ENCODE peak calls at places on chromosomes 1 and 21, in eight cellular contexts. One of them, this sample, is unnamed.
A peak's percentile ranks its signal among the peaks of the same experiment; 100 is the strongest.

GRCh38 chr1:52032785-52033131 is 852 bp downstream of the KTI12 start:
- DNase-seq in tibial nerve: no peak
- DNase-seq in IMR-90: peak; percentile 60
- DNase-seq in breast epithelium: peak; percentile 22
- DNase-seq in spleen: peak; percentile 84
- DNase-seq in uterus: peak; percentile 19
- DNase-seq in A549: peak; percentile 15
- DNase-seq in heart left ventricle: peak; percentile 13
- DNase-seq in this sample: peak; percentile 19

GRCh38 chr1:38584408-38585037 is 275.0 kb downstream of the RRAGC start:
- DNase-seq in IMR-90: no peak
- DNase-seq in tibial nerve: no peak
- DNase-seq in A549: no peak
- DNase-seq in heart left ventricle: no peak
- DNase-seq in uterus: no peak
- DNase-seq in breast epithelium: no peak
- DNase-seq in spleen: no peak
- DNase-seq in this sample: peak; percentile 56

GRCh38 chr21:36696390-36696639 is 2.6 kb upstream of the SIM2 start:
- DNase-seq in tibial nerve: no peak
- DNase-seq in A549: no peak
- DNase-seq in uterus: no peak
- DNase-seq in heart left ventricle: no peak
- DNase-seq in breast epithelium: no peak
- DNase-seq in spleen: no peak
- DNase-seq in IMR-90: no peak
- DNase-seq in this sample: no peak

GRCh38 chr1:92934395-92935378 is 26.6 kb downstream of the DIPK1A start:
- DNase-seq in heart left ventricle: peak; percentile 70
- DNase-seq in A549: no peak
- DNase-seq in uterus: peak; percentile 62
- DNase-seq in spleen: no peak
- DNase-seq in IMR-90: peak; percentile 76
- DNase-seq in tibial nerve: no peak
- DNase-seq in breast epithelium: no peak
- DNase-seq in this sample: no peak

GRCh38 chr1:232968965-232969364 is 18.6 kb downstream of the NTPCR start:
- DNase-seq in heart left ventricle: peak; percentile 51
- DNase-seq in tibial nerve: no peak
- DNase-seq in IMR-90: peak; percentile 74
- DNase-seq in breast epithelium: peak; percentile 75
- DNase-seq in uterus: no peak
- DNase-seq in A549: no peak
- DNase-seq in spleen: no peak
- DNase-seq in this sample: no peak

GRCh38 chr1:211697356-211697755 is 21.9 kb upstream of the NEK2 start:
- DNase-seq in uterus: no peak
- DNase-seq in A549: no peak
- DNase-seq in heart left ventricle: no peak
- DNase-seq in spleen: peak; percentile 86
- DNase-seq in IMR-90: no peak
- DNase-seq in breast epithelium: no peak
- DNase-seq in tibial nerve: no peak
- DNase-seq in this sample: no peak

GRCh38 chr1:8858112-8858668 is 20.3 kb downstream of the ENO1 start:
- DNase-seq in uterus: no peak
- DNase-seq in breast epithelium: no peak
- DNase-seq in heart left ventricle: peak; percentile 52
- DNase-seq in tibial nerve: no peak
- DNase-seq in A549: no peak
- DNase-seq in spleen: no peak
- DNase-seq in IMR-90: peak; percentile 88
- DNase-seq in this sample: no peak

GRCh38 chr1:200969726-200970521 is 53.6 kb downstream of the KIF21B start:
- DNase-seq in breast epithelium: peak; percentile 23
- DNase-seq in spleen: no peak
- DNase-seq in A549: no peak
- DNase-seq in heart left ventricle: no peak
- DNase-seq in IMR-90: no peak
- DNase-seq in uterus: no peak
- DNase-seq in tibial nerve: no peak
- DNase-seq in this sample: no peak

GRCh38 chr1:194267021-194267420 is 1080.6 kb upstream of the B3GALT2 start:
- DNase-seq in breast epithelium: no peak
- DNase-seq in IMR-90: no peak
- DNase-seq in spleen: no peak
- DNase-seq in uterus: no peak
- DNase-seq in tibial nerve: no peak
- DNase-seq in heart left ventricle: no peak
- DNase-seq in A549: no peak
- DNase-seq in this sample: no peak

GRCh38 chr21:32824950-32825349 is 53.4 kb upstream of the PAXBP1 start:
- DNase-seq in IMR-90: no peak
- DNase-seq in uterus: no peak
- DNase-seq in tibial nerve: no peak
- DNase-seq in spleen: no peak
- DNase-seq in heart left ventricle: no peak
- DNase-seq in breast epithelium: no peak
- DNase-seq in A549: no peak
- DNase-seq in this sample: no peak

GRCh38 chr1:234315091-234315541 is 58.1 kb upstream of the COA6 start:
- DNase-seq in heart left ventricle: no peak
- DNase-seq in breast epithelium: no peak
- DNase-seq in A549: no peak
- DNase-seq in tibial nerve: no peak
- DNase-seq in uterus: no peak
- DNase-seq in IMR-90: peak; percentile 76
- DNase-seq in spleen: no peak
- DNase-seq in this sample: no peak

GRCh38 chr1:66351913-66352312 is 182.0 kb upstream of the SGIP1 start:
- DNase-seq in tibial nerve: no peak
- DNase-seq in heart left ventricle: no peak
- DNase-seq in breast epithelium: no peak
- DNase-seq in uterus: no peak
- DNase-seq in spleen: no peak
- DNase-seq in A549: no peak
- DNase-seq in IMR-90: no peak
- DNase-seq in this sample: no peak

GRCh38 chr1:54224233-54224632 is 24.3 kb downstream of the MRPL37 start:
- DNase-seq in A549: no peak
- DNase-seq in IMR-90: no peak
- DNase-seq in tibial nerve: no peak
- DNase-seq in heart left ventricle: no peak
- DNase-seq in spleen: peak; percentile 45
- DNase-seq in uterus: no peak
- DNase-seq in breast epithelium: no peak
- DNase-seq in this sample: no peak

GRCh38 chr1:244314921-244315544 is 136.7 kb downstream of the ADSS2 start:
- DNase-seq in A549: no peak
- DNase-seq in breast epithelium: no peak
- DNase-seq in tibial nerve: no peak
- DNase-seq in uterus: no peak
- DNase-seq in IMR-90: peak; percentile 26
- DNase-seq in heart left ventricle: no peak
- DNase-seq in spleen: no peak
- DNase-seq in this sample: peak; percentile 36

GRCh38 chr1:199688133-199688676 is 339.3 kb upstream of the NR5A2 start:
- DNase-seq in IMR-90: no peak
- DNase-seq in tibial nerve: no peak
- DNase-seq in uterus: no peak
- DNase-seq in heart left ventricle: no peak
- DNase-seq in breast epithelium: no peak
- DNase-seq in A549: no peak
- DNase-seq in spleen: no peak
- DNase-seq in this sample: no peak

GRCh38 chr1:25198731-25199231 is 33.5 kb downstream of the SYF2 start:
- DNase-seq in spleen: no peak
- DNase-seq in IMR-90: no peak
- DNase-seq in A549: no peak
- DNase-seq in heart left ventricle: peak; percentile 10
- DNase-seq in tibial nerve: no peak
- DNase-seq in uterus: no peak
- DNase-seq in breast epithelium: peak; percentile 93
- DNase-seq in this sample: peak; percentile 37

GRCh38 chr21:42724226-42724920 is 71.0 kb downstream of the PDE9A start:
- DNase-seq in heart left ventricle: peak; percentile 42
- DNase-seq in spleen: no peak
- DNase-seq in tibial nerve: no peak
- DNase-seq in breast epithelium: no peak
- DNase-seq in uterus: peak; percentile 28
- DNase-seq in IMR-90: peak; percentile 92
- DNase-seq in A549: peak; percentile 15
- DNase-seq in this sample: peak; percentile 81

GRCh38 chr1:175423605-175424004 is 231.0 kb upstream of the KIAA0040 start:
- DNase-seq in IMR-90: no peak
- DNase-seq in breast epithelium: no peak
- DNase-seq in tibial nerve: no peak
- DNase-seq in uterus: no peak
- DNase-seq in A549: no peak
- DNase-seq in spleen: no peak
- DNase-seq in heart left ventricle: no peak
- DNase-seq in this sample: no peak

GRCh38 chr1:178442925-178443324 is 53.8 kb downstream of the CLEC20A start:
- DNase-seq in spleen: no peak
- DNase-seq in IMR-90: no peak
- DNase-seq in heart left ventricle: no peak
- DNase-seq in uterus: no peak
- DNase-seq in tibial nerve: no peak
- DNase-seq in breast epithelium: no peak
- DNase-seq in A549: no peak
- DNase-seq in this sample: no peak

GRCh38 chr1:905071-905749 is 18.5 kb upstream of the SAMD11 start:
- DNase-seq in heart left ventricle: peak; percentile 72
- DNase-seq in A549: no peak
- DNase-seq in IMR-90: no peak
- DNase-seq in breast epithelium: peak; percentile 19
- DNase-seq in tibial nerve: peak; percentile 12
- DNase-seq in spleen: peak; percentile 83
- DNase-seq in uterus: peak; percentile 30
- DNase-seq in this sample: peak; percentile 91

GRCh38 chr1:115184260-115184950 is 95.1 kb upstream of the TSPAN2 start:
- DNase-seq in tibial nerve: no peak
- DNase-seq in A549: no peak
- DNase-seq in uterus: no peak
- DNase-seq in spleen: no peak
- DNase-seq in IMR-90: no peak
- DNase-seq in heart left ventricle: no peak
- DNase-seq in breast epithelium: no peak
- DNase-seq in this sample: no peak

GRCh38 chr1:117268926-117269378 is 58.2 kb upstream of the VTCN1 start:
- DNase-seq in tibial nerve: no peak
- DNase-seq in A549: no peak
- DNase-seq in heart left ventricle: no peak
- DNase-seq in uterus: no peak
- DNase-seq in breast epithelium: peak; percentile 74
- DNase-seq in spleen: no peak
- DNase-seq in IMR-90: no peak
- DNase-seq in this sample: no peak

GRCh38 chr1:169529068-169529642 is 43.4 kb upstream of the SLC19A2 start:
- DNase-seq in IMR-90: no peak
- DNase-seq in uterus: no peak
- DNase-seq in A549: no peak
- DNase-seq in breast epithelium: peak; percentile 88
- DNase-seq in heart left ventricle: no peak
- DNase-seq in spleen: no peak
- DNase-seq in tibial nerve: no peak
- DNase-seq in this sample: no peak
- H3K4me3 ChIP-seq in IMR-90: no peak overlapping the region
- H3K4me3 ChIP-seq in uterus: no peak overlapping the region
- H3K4me3 ChIP-seq in A549: no peak overlapping the region
- H3K4me3 ChIP-seq in breast epithelium: no peak overlapping the region
- H3K4me3 ChIP-seq in heart left ventricle: no peak overlapping the region
- H3K4me3 ChIP-seq in spleen: no peak overlapping the region
- H3K4me3 ChIP-seq in tibial nerve: no peak overlapping the region
- H3K4me3 ChIP-seq in this sample: no peak overlapping the region

GRCh38 chr1:215888159-215888558 is 321.1 kb downstream of the KCTD3 start:
- DNase-seq in A549: no peak
- DNase-seq in breast epithelium: no peak
- DNase-seq in uterus: no peak
- DNase-seq in heart left ventricle: no peak
- DNase-seq in spleen: no peak
- DNase-seq in IMR-90: no peak
- DNase-seq in tibial nerve: no peak
- DNase-seq in this sample: no peak
- TF ChIP-seq CTCF in A549: peak; percentile 13
- TF ChIP-seq CTCF in breast epithelium: no peak
- TF ChIP-seq CTCF in uterus: no peak
- TF ChIP-seq CTCF in heart left ventricle: no peak
- TF ChIP-seq CTCF in spleen: no peak
- TF ChIP-seq CTCF in IMR-90: no peak
- TF ChIP-seq CTCF in tibial nerve: no peak
- TF ChIP-seq CTCF in this sample: no peak

DNA sequence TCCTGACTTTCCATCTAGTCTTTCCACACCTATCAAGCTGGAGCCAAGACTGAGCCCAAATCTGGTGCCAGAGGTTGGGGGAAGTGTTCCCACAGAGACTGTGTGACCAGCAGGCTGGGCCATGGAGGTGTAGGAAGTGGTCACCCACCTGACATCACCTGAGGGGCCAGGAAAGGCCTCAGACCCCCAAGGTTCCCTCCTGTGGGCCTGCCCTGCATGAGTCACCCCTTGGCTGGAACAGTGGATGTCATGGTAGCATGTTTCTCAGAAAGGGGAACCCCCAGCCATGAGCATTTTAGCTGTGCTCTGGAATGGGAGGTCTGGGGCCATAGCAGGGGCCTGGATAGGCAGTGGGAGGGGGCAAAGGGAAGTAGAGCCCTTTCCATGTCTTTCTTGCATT is 5.7 kb upstream of the TNFRSF8 start:
- DNase-seq in uterus: no peak
- DNase-seq in breast epithelium: no peak
- DNase-seq in A549: no peak
- DNase-seq in spleen: no peak
- DNase-seq in tibial nerve: no peak
- DNase-seq in heart left ventricle: no peak
- DNase-seq in IMR-90: peak; percentile 23
- DNase-seq in this sample: no peak
- TF ChIP-seq POLR2A in uterus: no peak
- TF ChIP-seq POLR2A in breast epithelium: no peak
- TF ChIP-seq POLR2A in A549: no peak
- TF ChIP-seq POLR2A in spleen: no peak
- TF ChIP-seq POLR2A in tibial nerve: no peak
- TF ChIP-seq POLR2A in heart left ventricle: no peak
- TF ChIP-seq POLR2A in IMR-90: no peak
- TF ChIP-seq POLR2A in this sample: no peak

DNA sequence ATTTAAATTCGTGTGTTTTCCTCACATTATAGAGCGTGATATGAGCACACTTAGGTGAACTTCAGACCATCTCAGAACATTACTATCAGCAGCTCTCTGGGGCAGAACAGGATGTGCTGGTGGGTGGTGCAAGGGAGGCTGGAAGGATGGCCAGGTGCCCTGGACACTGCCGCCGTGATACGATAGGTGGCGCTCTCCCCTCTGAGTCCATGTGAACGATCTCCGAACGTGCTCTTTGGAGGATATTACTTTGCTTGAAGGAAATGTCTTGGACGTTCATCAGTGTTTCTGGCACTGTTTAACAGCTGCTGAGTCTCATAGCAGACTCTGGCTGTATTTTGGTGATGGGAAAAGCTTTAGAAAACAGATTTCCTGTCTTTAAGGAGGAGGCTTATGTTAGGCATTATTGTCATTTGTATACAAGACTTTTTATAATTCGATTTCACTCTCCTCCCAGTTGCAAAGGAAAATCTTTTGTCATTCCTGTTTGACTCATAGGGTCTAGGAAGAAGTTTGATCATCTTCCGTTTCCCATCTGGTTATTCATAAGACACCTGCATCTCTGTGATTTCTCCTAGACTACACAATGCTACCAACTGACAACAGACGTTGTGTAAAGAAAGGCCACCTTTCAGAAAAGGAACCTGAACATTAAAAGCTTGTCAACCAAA is 386.2 kb upstream of the ADGRL2 start:
- DNase-seq in A549: peak; percentile 11
- DNase-seq in uterus: peak; percentile 36
- DNase-seq in spleen: no peak
- DNase-seq in IMR-90: peak; percentile 23
- DNase-seq in tibial nerve: peak; percentile 52
- DNase-seq in breast epithelium: no peak
- DNase-seq in heart left ventricle: peak; percentile 78
- DNase-seq in this sample: peak; percentile 60
- H3K4me3 ChIP-seq in A549: no peak overlapping the region
- H3K4me3 ChIP-seq in uterus: no peak overlapping the region
- H3K4me3 ChIP-seq in spleen: no peak overlapping the region
- H3K4me3 ChIP-seq in IMR-90: no peak overlapping the region
- H3K4me3 ChIP-seq in tibial nerve: no peak overlapping the region
- H3K4me3 ChIP-seq in breast epithelium: no peak overlapping the region
- H3K4me3 ChIP-seq in heart left ventricle: no peak overlapping the region
- H3K4me3 ChIP-seq in this sample: no peak overlapping the region

This sample was measured in lower leg skin.